ENCODE peak calls at places on chromosomes 2 and 18, in five cellular contexts. Y is psoas muscle; D is trophoblast cell; Q is effector memory CD4-positive, alpha-beta T cell; U is SK-N-SH. M is an unnamed sample.

GRCh38 chr18:36328385-36328858 is 30.9 kb downstream of the FHOD3 start:
- DNase-seq in Q (no peak), Y (no peak), U (no peak), D (no peak), M (no peak)

GRCh38 chr2:14638488-14638887 is 6.0 kb downstream of the LRATD1 start:
- DNase-seq in D (no peak), Q (no peak), U (no peak), Y (no peak), M (no peak)

GRCh38 chr18:55487997-55488396 is 100.0 kb downstream of the TCF4 start:
- DNase-seq in Q (no peak), D (no peak), Y (no peak), U (no peak), M (no peak)

GRCh38 chr18:13145636-13146190 is 72.8 kb upstream of the LDLRAD4 start:
- DNase-seq in Y (no peak), D (no peak), U (no peak), Q (no peak), M (no peak)

GRCh38 chr2:64143154-64144056 is 815 bp downstream of the PELI1 start:
- DNase-seq in U (peak; percentile 74), Q (peak; percentile 26), Y (no peak), D (peak; percentile 54), M (no peak)

GRCh38 chr2:174606336-174606735 is 8.7 kb upstream of the WIPF1 start:
- DNase-seq in D (peak; percentile 55), Q (peak; percentile 18), Y (peak; percentile 36), U (peak; percentile 32), M (no peak)

GRCh38 chr2:75140288-75140687 is 59.0 kb downstream of the TACR1 start:
- DNase-seq in D (no peak), Q (no peak), U (no peak), Y (no peak), M (no peak)

GRCh38 chr2:64904405-64905329 is 84.5 kb upstream of the SLC1A4 start:
- DNase-seq in Q (no peak), D (no peak), Y (no peak), U (no peak), M (no peak)

GRCh38 chr18:68714356-68714706 is 577 bp downstream of the TMX3 start:
- DNase-seq in U (peak; percentile 56), Q (no peak), D (peak; percentile 34), Y (no peak), M (no peak)

GRCh38 chr2:207252979-207253640 is 87.4 kb upstream of the KLF7 start:
- DNase-seq in D (peak; percentile 1), Q (no peak), U (peak; percentile 56), Y (no peak), M (no peak)

GRCh38 chr2:187442378-187442777 is 5.7 kb downstream of the CALCRL start:
- DNase-seq in U (no peak), Y (no peak), Q (no peak), D (peak; percentile 2), M (no peak)

GRCh38 chr2:2902551-2903216 is 474.9 kb downstream of the EIPR1 start:
- DNase-seq in Q (no peak), U (no peak), D (no peak), Y (no peak), M (no peak)

GRCh38 chr18:48541026-48541746 is 2.4 kb downstream of the CTIF start:
- DNase-seq in D (peak; percentile 86), U (peak; percentile 76), Y (peak; percentile 80), Q (no peak), M (peak; percentile 84)

GRCh38 chr2:55345064-55345463 is 74.6 kb downstream of the CCDC88A start:
- DNase-seq in U (no peak), Y (no peak), Q (no peak), D (no peak), M (no peak)

GRCh38 chr2:175009917-175010621 is 4.9 kb upstream of the CHN1 start:
- DNase-seq in D (no peak), Q (no peak), Y (no peak), U (no peak), M (no peak)

GRCh38 chr2:120941571-120941970 is 205.9 kb downstream of the GLI2 start:
- DNase-seq in Y (no peak), U (no peak), Q (no peak), D (no peak), M (no peak)

GRCh38 chr2:158618859-158619490 is 162.2 kb downstream of the PKP4 start:
- DNase-seq in Y (no peak), Q (no peak), D (no peak), U (no peak), M (no peak)

GRCh38 chr2:65429799-65430514 is 2.4 kb downstream of the SPRED2 start:
- DNase-seq in Q (no peak), D (peak; percentile 41), Y (no peak), U (no peak), M (no peak)

GRCh38 chr18:27363918-27364317 is 178.8 kb upstream of the CHST9 start:
- DNase-seq in Q (no peak), Y (no peak), D (peak; percentile 51), U (peak; percentile 16), M (no peak)

GRCh38 chr2:238856713-238857567 is 9.1 kb downstream of the TWIST2 start:
- DNase-seq in D (no peak), Q (no peak), U (no peak), Y (no peak), M (no peak)

GRCh38 chr2:238860966-238861730 is 13.3 kb downstream of the TWIST2 start:
- DNase-seq in U (no peak), Q (no peak), Y (no peak), D (peak; percentile 35), M (no peak)

GRCh38 chr2:238857929-238858328 is 10.0 kb downstream of the TWIST2 start:
- DNase-seq in Y (no peak), D (no peak), Q (no peak), U (no peak), M (no peak)

GRCh38 chr2:238861766-238862315 is 14.0 kb downstream of the TWIST2 start:
- DNase-seq in Q (no peak), Y (no peak), U (no peak), D (no peak), M (no peak)

GRCh38 chr2:238859636-238860347 is 11.9 kb downstream of the TWIST2 start:
- DNase-seq in Q (no peak), D (no peak), Y (no peak), U (no peak), M (no peak)
- H3K4me3 ChIP-seq in Q (no peak overlapping the region), D (no peak overlapping the region), Y (no peak overlapping the region), U (no peak overlapping the region), M (no peak overlapping the region)

GRCh38 chr2:27038631-27039339 is 6.0 kb downstream of the TMEM214 start:
- DNase-seq in Q (no peak), Y (no peak), U (no peak), D (peak; percentile 56), M (no peak)
- H3K36me3 ChIP-seq in Q (peaks cover 62% of the 10 kb centered on the region), Y (peaks cover 10% of the 10 kb centered on the region), U (peaks cover 31% of the 10 kb centered on the region), D (peaks cover 82% of the 10 kb centered on the region), M (peaks cover 59% of the 10 kb centered on the region)

DNA sequence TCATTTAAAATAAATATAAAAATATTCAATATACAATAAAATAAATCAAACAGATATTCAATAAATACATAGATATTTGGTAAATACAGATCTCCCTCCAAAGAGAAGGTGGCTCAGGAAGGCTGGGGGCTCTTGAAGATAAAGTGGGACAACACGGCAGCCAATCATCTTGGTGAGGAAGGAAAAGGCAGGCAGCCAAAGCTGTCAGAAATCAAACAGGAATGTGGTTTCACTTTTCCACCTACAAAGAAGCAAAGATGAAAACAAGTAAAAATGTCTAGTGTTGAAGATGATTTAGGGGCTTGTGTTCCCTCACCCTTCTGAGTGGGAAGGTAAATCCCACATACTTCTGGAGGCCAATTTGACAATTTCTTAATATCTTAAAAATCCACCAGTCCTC is 85.7 kb downstream of the B3GNT2 start:
- DNase-seq in U (no peak), Q (no peak), D (no peak), Y (no peak), M (no peak)
- H3K9me3 ChIP-seq in U (no peaks in the 10 kb centered on the region), Q (peaks cover 5% of the 10 kb centered on the region), D (peaks cover 9% of the 10 kb centered on the region), Y (peaks cover 7% of the 10 kb centered on the region), M (peaks cover 7% of the 10 kb centered on the region)

GRCh38 chr2:25417715-25418369 is 76.1 kb upstream of the DNMT3A start:
- DNase-seq in U (no peak), Y (no peak), D (no peak), Q (no peak), M (no peak)

GRCh38 chr2:25418944-25419677 is 77.4 kb upstream of the DNMT3A start:
- DNase-seq in D (no peak), U (peak; percentile 53), Y (no peak), Q (no peak), M (no peak)

GRCh38 chr2:25420820-25421237 is 79.1 kb upstream of the DNMT3A start:
- DNase-seq in Y (no peak), U (no peak), D (no peak), Q (no peak), M (no peak)

GRCh38 chr2:25421289-25421688 is 79.6 kb upstream of the DNMT3A start:
- DNase-seq in Y (no peak), U (no peak), D (no peak), Q (no peak), M (no peak)

GRCh38 chr2:25419678-25420242 is 78.0 kb upstream of the DNMT3A start:
- DNase-seq in D (no peak), Y (no peak), U (no peak), Q (no peak), M (no peak)
- H3K4me3 ChIP-seq in D (no peak overlapping the region), Y (no peak overlapping the region), U (no peak overlapping the region), Q (no peak overlapping the region), M (no peak overlapping the region)